ENCODE peak calls at places on chromosomes 7 and 10, in ten cellular contexts. Q is glutamatergic neuron; D is astrocyte of the cerebellum; W is NCI-H2227 treated with DMSO at 0.1 percent for 48 hours; Z is stimulated activated CD8-positive, alpha-beta memory T cell treated with anti-CD3 and anti-CD28 coated beads, Interleukin-2, amount 100 ng/mL, for 48 hours; E is neural progenitor cell; T is RKO; I is Calu3; U is left ventricle myocardium inferior; Y is NCI-H2171. J is an unnamed sample.

GRCh38 chr7:128168667-128169210 is 72.3 kb upstream of the LEP start:
- DNase-seq in Q (peak; percentile 38), D (no peak), W (no peak), Z (no peak), E (peak; percentile 92), T (no peak), I (peak; percentile 30), U (peak; percentile 33), Y (no peak), J (no peak)

GRCh38 chr7:19080076-19080475 is 37.4 kb downstream of the TWIST1 start:
- DNase-seq in Q (no peak), D (no peak), W (no peak), Z (no peak), E (no peak), T (no peak), I (peak; percentile 10), U (no peak), Y (no peak), J (no peak)

GRCh38 chr10:87585565-87586514 is 73.8 kb upstream of the PAPSS2 start:
- DNase-seq in Q (no peak), D (peak; percentile 40), W (peak; percentile 49), Z (no peak), E (no peak), T (no peak), I (peak; percentile 41), U (no peak), Y (no peak), J (no peak)

GRCh38 chr10:62475531-62475930 is 101.4 kb downstream of the ZNF365 start:
- DNase-seq in Q (no peak), D (no peak), W (no peak), Z (no peak), E (no peak), T (no peak), I (no peak), U (no peak), Y (no peak), J (no peak)

GRCh38 chr7:2802504-2803341 is 41.4 kb downstream of the GNA12 start:
- DNase-seq in Q (no peak), D (no peak), W (no peak), Z (no peak), E (peak; percentile 50), T (no peak), I (no peak), U (peak; percentile 55), Y (no peak), J (no peak)

GRCh38 chr10:109933984-109934565 is 10.8 kb upstream of the XPNPEP1 start:
- DNase-seq in Q (no peak), D (no peak), W (no peak), Z (no peak), E (no peak), T (no peak), I (no peak), U (no peak), Y (no peak), J (peak; percentile 98)

GRCh38 chr10:11876805-11877395 is 53.7 kb downstream of the PROSER2 start:
- DNase-seq in Q (no peak), D (no peak), W (no peak), Z (no peak), E (no peak), T (no peak), I (no peak), U (no peak), Y (no peak), J (no peak)

GRCh38 chr7:135645296-135645904 is 16.9 kb upstream of the STMP1 start:
- DNase-seq in Q (no peak), D (peak; percentile 44), W (peak; percentile 50), Z (no peak), E (peak; percentile 59), T (peak; percentile 81), I (peak; percentile 11), U (no peak), Y (peak; percentile 24), J (peak; percentile 87)

GRCh38 chr7:75866497-75867389 is 12.1 kb upstream of the RHBDD2 start:
- DNase-seq in Q (peak; percentile 62), D (no peak), W (peak; percentile 67), Z (peak; percentile 21), E (peak; percentile 85), T (peak; percentile 71), I (peak; percentile 45), U (peak; percentile 45), Y (no peak), J (peak; percentile 65)

GRCh38 chr7:27193335-27194001 is 6.4 kb downstream of the HOXA13 start:
- DNase-seq in Q (peak; percentile 14), D (no peak), W (no peak), Z (no peak), E (peak; percentile 52), T (no peak), I (no peak), U (no peak), Y (no peak), J (no peak)